ENCODE peak calls at places on chromosomes 11 and 22, in ten cellular contexts. V, K, G, R, J, H, O, T, B and D are unnamed samples.

GRCh38 chr22:50723991-50724390 is 14.0 kb upstream of the ACR start:
- DNase-seq in K (peak; percentile 34), O (no peak), G (no peak), B (no peak), V (no peak), H (no peak), T (no peak), R (no peak), J (no peak), D (peak; percentile 62)

GRCh38 chr11:88604255-88604654 is 266.7 kb upstream of the CTSC start:
- DNase-seq in O (no peak), G (no peak), T (peak; percentile 76), K (no peak), J (peak; percentile 53), B (no peak), R (peak; percentile 36), V (no peak), H (no peak), D (no peak)

GRCh38 chr22:44828193-44828592 is 75.8 kb downstream of the ARHGAP8 start:
- DNase-seq in V (no peak), G (no peak), O (no peak), K (no peak), J (no peak), H (peak; percentile 5), B (peak; percentile 80), R (peak; percentile 8), T (no peak), D (peak; percentile 61)

GRCh38 chr22:11616811-11617210 is 3911.2 kb upstream of the OR11H1 start:
- DNase-seq in B (no peak), K (no peak), H (no peak), J (no peak), G (no peak), R (no peak), V (no peak), T (no peak), O (no peak), D (no peak)

GRCh38 chr22:37496651-37497599 is 10.7 kb upstream of the MFNG start:
- DNase-seq in K (no peak), T (peak; percentile 89), G (no peak), O (no peak), R (peak; percentile 86), V (no peak), H (peak; percentile 76), B (peak; percentile 34), J (peak; percentile 93), D (no peak)

GRCh38 chr22:44260216-44261035 is 52.3 kb downstream of the SHISAL1 start:
- DNase-seq in G (no peak), O (no peak), H (no peak), R (no peak), K (no peak), B (peak; percentile 6), V (peak; percentile 4), T (no peak), J (no peak), D (no peak)

GRCh38 chr11:23112987-23113886 is 253.0 kb upstream of the CCDC179 start:
- DNase-seq in O (no peak), R (peak; percentile 85), V (peak; percentile 70), J (peak; percentile 66), T (peak; percentile 65), G (no peak), H (peak; percentile 44), B (peak; percentile 21), K (peak; percentile 16), D (peak; percentile 43)

GRCh38 chr11:111148116-111148515 is 97.4 kb upstream of the POU2AF2 start:
- DNase-seq in K (no peak), R (no peak), J (peak; percentile 52), V (no peak), B (no peak), O (no peak), G (no peak), T (peak; percentile 16), H (no peak), D (no peak)

GRCh38 chr22:40200795-40201194 is 23.1 kb downstream of the TNRC6B start:
- DNase-seq in J (no peak), R (no peak), O (no peak), G (no peak), K (no peak), H (no peak), T (no peak), B (no peak), V (no peak), D (no peak)

GRCh38 chr11:128240546-128240945 is 346.8 kb downstream of the ETS1 start:
- DNase-seq in B (no peak), J (peak; percentile 16), T (peak; percentile 73), K (no peak), H (no peak), G (no peak), R (no peak), V (no peak), O (no peak), D (no peak)

GRCh38 chr22:23856721-23857605 is 712 bp upstream of the SLC2A11 start:
- DNase-seq in J (peak; percentile 24), O (peak; percentile 55), G (no peak), V (peak; percentile 71), H (no peak), B (peak; percentile 71), K (no peak), T (peak; percentile 41), R (no peak), D (peak; percentile 71)

GRCh38 chr11:130522284-130522961 is 74.0 kb downstream of the ADAMTS15 start:
- DNase-seq in T (peak; percentile 98), O (peak; percentile 91), G (peak; percentile 48), R (peak; percentile 93), H (peak; percentile 90), K (no peak), J (peak; percentile 93), B (peak; percentile 68), V (peak; percentile 65), D (no peak)

GRCh38 chr11:130525307-130525706 is 76.9 kb downstream of the ADAMTS15 start:
- DNase-seq in K (no peak), J (no peak), H (no peak), O (no peak), V (no peak), R (no peak), G (no peak), T (no peak), B (no peak), D (no peak)

GRCh38 chr11:130524132-130524790 is 75.8 kb downstream of the ADAMTS15 start:
- DNase-seq in G (no peak), H (no peak), J (no peak), R (no peak), O (no peak), B (no peak), K (no peak), T (no peak), V (no peak), D (no peak)

GRCh38 chr11:130523166-130523565 is 74.7 kb downstream of the ADAMTS15 start:
- DNase-seq in H (no peak), B (no peak), J (peak; percentile 15), T (no peak), V (no peak), K (no peak), G (no peak), R (no peak), O (no peak), D (no peak)

DNA sequence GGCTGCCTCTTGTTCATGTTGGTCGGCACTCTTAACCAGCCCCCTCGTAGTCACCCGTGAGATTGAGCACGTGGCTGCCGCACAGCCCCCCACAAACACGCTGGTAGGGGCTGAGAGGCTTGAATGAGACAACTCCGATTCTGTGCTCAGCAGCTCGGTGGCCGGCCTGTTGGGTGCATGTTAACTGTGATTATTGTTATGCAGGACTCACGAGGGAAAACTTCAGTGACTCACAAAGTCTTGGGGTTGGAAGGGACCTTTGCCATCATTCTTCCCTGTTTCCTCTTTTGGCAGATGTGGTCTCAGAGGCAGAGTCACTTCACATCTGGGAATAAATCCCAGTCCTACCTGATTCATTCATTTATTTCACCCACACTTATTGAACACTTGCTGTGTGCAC is 75.2 kb downstream of the ADAMTS15 start:
- DNase-seq in G (no peak), J (peak; percentile 89), B (no peak), R (peak; percentile 92), H (no peak), V (no peak), K (no peak), O (peak; percentile 29), T (peak; percentile 84), D (no peak)
- TF ChIP-seq CTCF in G (no peak), J (no peak), B (no peak), R (no peak), H (no peak), V (no peak), K (no peak), O (no peak), T (no peak), D (no peak)

GRCh38 chr11:85811624-85812023 is 683 bp upstream of the SYTL2 start:
- DNase-seq in R (no peak), J (no peak), G (no peak), B (no peak), O (no peak), V (peak; percentile 43), T (no peak), K (no peak), H (no peak), D (no peak)

GRCh38 chr11:85810521-85810870 is 445 bp downstream of the SYTL2 start:
- DNase-seq in V (peak; percentile 59), G (no peak), T (no peak), R (no peak), J (no peak), K (no peak), H (no peak), B (peak; percentile 23), O (no peak), D (no peak)

GRCh38 chr11:85809191-85809590 is 1.8 kb downstream of the SYTL2 start:
- DNase-seq in H (no peak), B (no peak), J (no peak), T (no peak), K (no peak), V (no peak), R (no peak), O (no peak), G (no peak), D (peak; percentile 27)

GRCh38 chr11:85810871-85811611 is at the start of gene SYTL2:
- DNase-seq in G (no peak), H (peak; percentile 64), O (peak; percentile 74), V (peak; percentile 93), K (peak; percentile 59), J (peak; percentile 50), T (peak; percentile 22), B (peak; percentile 81), R (peak; percentile 85), D (peak; percentile 73)

GRCh38 chr11:85809881-85810280 is 1.1 kb downstream of the SYTL2 start:
- DNase-seq in T (no peak), B (peak; percentile 45), V (peak; percentile 58), K (no peak), R (peak; percentile 44), J (no peak), H (no peak), O (peak; percentile 15), G (no peak), D (no peak)
- TF ChIP-seq CTCF in T (no peak), B (no peak), V (no peak), K (no peak), R (peak; percentile 67), J (peak; percentile 49), H (no peak), O (no peak), G (peak; percentile 18), D (no peak)

GRCh38 chr11:69293087-69293486 is 868 bp upstream of the MYEOV start:
- DNase-seq in R (peak; percentile 41), J (no peak), K (no peak), O (no peak), G (peak; percentile 44), H (no peak), B (no peak), V (peak; percentile 40), T (no peak), D (no peak)
- TF ChIP-seq CTCF in R (no peak), J (no peak), K (no peak), O (no peak), G (no peak), H (no peak), B (no peak), V (no peak), T (no peak), D (peak; percentile 3)

GRCh38 chr11:10984250-10984649 is 126.4 kb upstream of the ZBED5 start:
- DNase-seq in G (peak; percentile 12), H (no peak), O (no peak), R (no peak), V (no peak), J (no peak), T (no peak), K (no peak), B (peak; percentile 30), D (no peak)
- TF ChIP-seq CTCF in G (no peak), H (no peak), O (no peak), R (no peak), V (no peak), J (no peak), T (no peak), K (no peak), B (no peak), D (no peak)